ENCODE peak calls at places on chromosomes 3 and 15, in four cellular contexts. S is stomach, A is adrenal gland, Z is cardiac muscle cell. C is an unnamed sample.

GRCh38 chr15:66148187-66148586 is 105.4 kb downstream of the MEGF11 start:
- DNase-seq in Z (no peak), A (no peak), S (no peak), C (no peak)

GRCh38 chr3:43736558-43736995 is 45.8 kb downstream of the ABHD5 start:
- DNase-seq in S (no peak), A (no peak), Z (no peak), C (no peak)

GRCh38 chr3:99808163-99808794 is 9.4 kb upstream of the CMSS1 start:
- DNase-seq in S (peak; percentile 56), Z (peak; percentile 70), A (peak; percentile 72), C (peak; percentile 65)

GRCh38 chr3:22245817-22246583 is 495.0 kb upstream of the ZNF385D start:
- DNase-seq in Z (no peak), A (no peak), S (no peak), C (no peak)

GRCh38 chr15:51108933-51109550 is 14.3 kb upstream of the TNFAIP8L3 start:
- DNase-seq in S (no peak), A (no peak), Z (peak; percentile 41), C (no peak)

GRCh38 chr3:191356586-191357439 is 26.5 kb upstream of the UTS2B start:
- DNase-seq in A (peak; percentile 6), Z (peak; percentile 78), S (peak; percentile 31), C (peak; percentile 12)

GRCh38 chr3:146469206-146470017 is at the start of gene PLSCR2:
- DNase-seq in A (peak; percentile 47), Z (peak; percentile 15), S (peak; percentile 84), C (peak; percentile 94)

GRCh38 chr3:44421280-44421679 is 56.2 kb downstream of the ZNF445 start:
- DNase-seq in S (no peak), A (no peak), Z (no peak), C (no peak)

GRCh38 chr3:176663819-176664218 is 533.5 kb downstream of the TBL1XR1 start:
- DNase-seq in Z (peak; percentile 44), A (peak; percentile 9), S (no peak), C (peak; percentile 8)

GRCh38 chr3:84943379-84943778 is 15.4 kb upstream of the CADM2 start:
- DNase-seq in S (no peak), A (no peak), Z (no peak), C (no peak)

GRCh38 chr15:52301265-52301847 is 5.8 kb upstream of the MYO5C start:
- DNase-seq in Z (no peak), A (no peak), S (no peak), C (no peak)

GRCh38 chr15:60000113-60000823 is 3.8 kb upstream of the FOXB1 start:
- DNase-seq in S (no peak), A (no peak), Z (no peak), C (no peak)

GRCh38 chr15:73965094-73965729 is 26.9 kb downstream of the STOML1 start:
- DNase-seq in Z (peak; percentile 48), S (no peak), A (no peak), C (no peak)

GRCh38 chr3:176757440-176757839 is 439.8 kb downstream of the TBL1XR1 start:
- DNase-seq in Z (no peak), A (no peak), S (no peak), C (no peak)

GRCh38 chr15:48963524-48964113 is at the start of gene SHC4:
- DNase-seq in Z (peak; percentile 67), S (peak; percentile 44), A (peak; percentile 80), C (peak; percentile 39)

GRCh38 chr3:146640955-146641867 is 36.1 kb upstream of the PLSCR5 start:
- DNase-seq in S (no peak), A (peak; percentile 7), Z (peak; percentile 64), C (peak; percentile 25)

GRCh38 chr3:127392146-127392470 is 104.3 kb upstream of the PRR20G start:
- DNase-seq in Z (no peak), S (no peak), A (no peak), C (no peak)

GRCh38 chr3:180341516-180341915 is 260.4 kb upstream of the TTC14 start:
- DNase-seq in A (no peak), Z (no peak), S (no peak), C (no peak)

GRCh38 chr3:1855836-1856235 is 242.8 kb upstream of the CNTN4 start:
- DNase-seq in S (no peak), Z (no peak), A (no peak), C (no peak)

GRCh38 chr3:132659370-132660055 is at the start of gene ACAD11:
- DNase-seq in S (peak; percentile 64), Z (peak; percentile 83), A (peak; percentile 86), C (peak; percentile 72)

GRCh38 chr15:23642413-23643044 is 5.1 kb downstream of the MAGEL2 start:
- DNase-seq in S (peak; percentile 56), Z (peak; percentile 67), A (peak; percentile 69), C (peak; percentile 63)

GRCh38 chr3:99896482-99896881 is 78.8 kb downstream of the CMSS1 start:
- DNase-seq in A (no peak), S (no peak), Z (no peak), C (no peak)

GRCh38 chr15:61584410-61584809 is 355.3 kb upstream of the RORA start:
- DNase-seq in A (no peak), S (no peak), Z (peak; percentile 70), C (no peak)

GRCh38 chr3:107699682-107700081 is 176.9 kb downstream of the BBX start:
- DNase-seq in A (no peak), Z (no peak), S (no peak), C (no peak)

GRCh38 chr15:45550436-45550835 is 27.9 kb upstream of the SLC30A4 start:
- DNase-seq in A (no peak), S (no peak), Z (no peak), C (no peak)

GRCh38 chr15:57444877-57445513 is 68.7 kb downstream of the CGNL1 start:
- DNase-seq in S (no peak), Z (no peak), A (peak; percentile 46), C (no peak)

GRCh38 chr3:95613993-95614392 is 1200.4 kb upstream of the EPHA6 start:
- DNase-seq in A (no peak), Z (no peak), S (no peak), C (no peak)

GRCh38 chr15:69909719-69910444 is 187.8 kb downstream of the TLE3 start:
- DNase-seq in S (no peak), Z (no peak), A (no peak), C (no peak)

GRCh38 chr15:84960391-84961113 is 21.1 kb upstream of the PDE8A start:
- DNase-seq in A (no peak), Z (no peak), S (no peak), C (no peak)

GRCh38 chr3:20194793-20195460 is 8.9 kb upstream of the SGO1 start:
- DNase-seq in A (no peak), Z (no peak), S (no peak), C (no peak)

DNA sequence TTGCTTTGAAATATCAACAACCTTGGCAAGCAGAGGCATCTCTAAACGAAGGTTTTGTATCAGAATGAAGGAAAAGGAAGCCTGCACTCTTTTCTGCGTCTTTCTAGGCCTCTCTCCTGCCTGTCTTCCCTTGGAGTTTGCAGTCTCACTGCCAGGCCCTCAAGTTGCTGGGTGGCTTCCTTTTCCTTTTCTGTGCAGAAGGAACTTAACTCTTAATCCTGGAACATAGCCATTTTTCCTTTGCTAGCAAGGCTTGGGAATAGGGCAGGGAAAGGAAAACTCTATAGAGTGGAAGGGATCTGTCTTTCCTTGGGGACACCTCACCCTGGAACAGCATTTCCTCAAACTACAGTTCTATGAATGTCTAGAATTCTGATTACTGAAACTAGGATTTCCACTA is 32.8 kb downstream of the TLNRD1 start:
- DNase-seq in Z (no peak), A (no peak), S (no peak), C (no peak)
- H3K9me3 ChIP-seq in Z (no peaks in the 10 kb centered on the region), A (no peaks in the 10 kb centered on the region), S (no peaks in the 10 kb centered on the region), C (no peaks in the 10 kb centered on the region)

DNA sequence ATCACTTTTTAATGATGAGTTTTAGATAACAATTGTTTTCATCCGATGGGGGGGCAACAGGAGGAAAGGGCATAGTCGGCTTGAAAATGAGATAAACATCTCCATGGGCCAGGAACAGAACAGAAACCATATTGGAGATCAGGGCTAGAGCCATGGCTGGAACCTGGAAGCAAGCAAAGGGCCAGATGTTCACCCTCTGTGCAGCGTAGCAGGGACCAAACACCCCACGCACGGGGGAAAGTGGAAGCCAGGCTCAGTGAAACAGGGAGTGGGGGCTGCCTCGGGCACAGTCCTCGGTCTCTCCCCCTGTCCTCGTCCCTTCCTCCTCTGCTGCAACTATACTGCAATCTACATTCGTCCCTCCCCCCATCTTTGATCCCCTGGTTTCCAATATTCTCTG is 121.7 kb downstream of the XXYLT1 start:
- DNase-seq in A (no peak), Z (no peak), S (no peak), C (no peak)
- H3K27ac ChIP-seq in A (peak overlapping the region; percentile 91), Z (no peak overlapping the region), S (peak overlapping the region; percentile 90), C (no peak overlapping the region)

GRCh38 chr15:99137111-99137546 is 32.2 kb downstream of the SYNM start:
- DNase-seq in S (no peak), A (no peak), Z (no peak), C (peak; percentile 28)
- H3K4me1 ChIP-seq in S (peaks cover 48% of the 10 kb centered on the region), A (peaks cover 13% of the 10 kb centered on the region), Z (peaks cover 14% of the 10 kb centered on the region), C (no peaks in the 10 kb centered on the region)

DNA sequence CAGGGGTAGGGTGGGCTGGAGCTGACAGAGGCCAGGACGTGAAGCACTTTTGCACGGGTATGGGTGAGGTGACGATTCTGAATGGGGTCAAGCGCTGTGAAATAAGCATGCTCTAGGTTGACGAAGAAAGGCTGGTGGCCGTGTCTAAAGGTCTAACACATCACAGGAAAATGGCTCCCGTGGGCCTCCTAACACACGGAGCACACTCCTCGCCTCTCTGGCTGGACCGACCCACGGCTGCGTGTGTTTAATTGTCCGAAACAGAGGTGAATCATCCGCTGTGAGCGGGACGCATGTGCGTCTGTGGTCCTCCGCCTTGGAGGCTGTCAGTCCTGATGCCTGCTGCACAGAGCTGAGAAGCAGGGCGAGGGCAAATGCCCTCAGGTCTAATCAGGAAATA is 130.6 kb downstream of the NSMCE3 start:
- DNase-seq in Z (no peak), S (no peak), A (no peak), C (no peak)
- H3K9me3 ChIP-seq in Z (no peaks in the 10 kb centered on the region), S (no peaks in the 10 kb centered on the region), A (no peaks in the 10 kb centered on the region), C (no peaks in the 10 kb centered on the region)

DNA sequence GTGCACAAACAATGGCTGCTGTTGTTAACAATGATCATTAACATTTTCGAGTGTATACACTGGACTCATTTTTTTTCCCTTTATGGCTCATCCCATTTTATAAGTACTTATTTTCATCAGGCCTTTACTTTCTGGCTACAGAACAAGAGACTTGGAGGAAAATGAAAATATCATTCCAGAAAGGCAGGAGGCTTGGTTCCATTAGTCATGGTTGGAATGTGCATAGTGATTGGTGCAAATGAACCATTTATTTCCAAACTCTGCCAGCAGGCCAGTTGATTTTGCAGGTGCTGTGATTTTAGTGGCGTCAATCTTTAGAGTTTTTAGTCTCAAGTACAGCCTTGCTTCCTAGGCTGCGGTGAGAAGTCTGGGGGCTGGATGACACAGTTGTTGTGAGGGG is 151.8 kb downstream of the ITPR1 start:
- DNase-seq in S (no peak), Z (no peak), A (no peak), C (no peak)
- H3K27ac ChIP-seq in S (no peak overlapping the region), Z (no peak overlapping the region), A (no peak overlapping the region), C (no peak overlapping the region)

DNA sequence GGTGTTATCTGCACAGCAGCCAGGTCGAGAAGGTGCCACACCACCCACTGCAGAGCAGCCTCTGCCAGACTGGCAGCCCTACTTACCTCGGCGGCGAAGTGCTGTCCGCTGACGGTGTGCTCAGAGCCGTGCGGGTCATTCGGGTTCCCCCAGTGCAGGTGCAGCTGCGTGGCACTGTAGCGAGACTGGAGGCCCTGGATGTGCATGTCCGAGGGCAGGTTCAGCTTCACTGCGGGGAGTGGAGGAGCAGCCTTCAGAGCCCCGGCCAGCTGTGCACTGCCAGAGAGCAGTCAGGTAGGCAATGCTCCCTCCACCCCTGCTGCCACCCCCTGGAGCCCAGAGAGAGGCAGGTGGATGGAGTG is 36.3 kb downstream of the CA12 start:
- DNase-seq in Z (no peak), A (no peak), S (no peak), C (no peak)
- H3K4me1 ChIP-seq in Z (no peaks in the 10 kb centered on the region), A (peaks cover 18% of the 10 kb centered on the region), S (peaks cover 11% of the 10 kb centered on the region), C (peaks cover 41% of the 10 kb centered on the region)